ENCODE peak calls at places on chromosomes 7 and 10, in nine cellular contexts. R is cardiac fibroblast, L is Peyer's patch, N is body of pancreas, X is AG10803, D is IMR-90, W is tibial nerve, A is RWPE1, S is lung. O is an unnamed sample.

GRCh38 chr10:17059197-17059688 is 70.4 kb downstream of the CUBN start:
- DNase-seq in R (peak; percentile 77), L (no peak), N (no peak), X (peak; percentile 96), D (peak; percentile 95), W (no peak), A (no peak), S (no peak), O (no peak)

GRCh38 chr7:56007167-56007652 is 42.8 kb downstream of the NIPSNAP2 start:
- DNase-seq in R (peak; percentile 8), L (no peak), N (no peak), X (no peak), D (no peak), W (no peak), A (peak; percentile 26), S (no peak), O (no peak)

GRCh38 chr10:121313119-121313858 is 285.0 kb downstream of the FGFR2 start:
- DNase-seq in R (no peak), L (no peak), N (no peak), X (no peak), D (no peak), W (no peak), A (peak; percentile 63), S (no peak), O (peak; percentile 98)

GRCh38 chr10:62352356-62352963 is 21.7 kb upstream of the ZNF365 start:
- DNase-seq in R (peak; percentile 81), L (no peak), N (no peak), X (peak; percentile 41), D (peak; percentile 52), W (no peak), A (no peak), S (no peak), O (peak; percentile 80)

GRCh38 chr10:121695731-121696464 is 97.7 kb upstream of the FGFR2 start:
- DNase-seq in R (peak; percentile 3), L (no peak), N (no peak), X (no peak), D (no peak), W (no peak), A (no peak), S (no peak), O (peak; percentile 70)

GRCh38 chr10:100100651-100101525 is 19.2 kb upstream of the CPN1 start:
- DNase-seq in R (peak; percentile 58), L (no peak), N (no peak), X (peak; percentile 7), D (peak; percentile 42), W (no peak), A (peak; percentile 29), S (no peak), O (peak; percentile 58)

GRCh38 chr7:151013728-151014497 is 10.4 kb downstream of the ATG9B start:
- DNase-seq in R (peak; percentile 63), L (peak; percentile 95), N (peak; percentile 53), X (peak; percentile 71), D (peak; percentile 22), W (peak; percentile 21), A (no peak), S (no peak), O (peak; percentile 32)

GRCh38 chr10:95517536-95518454 is 43.4 kb downstream of the SORBS1 start:
- DNase-seq in R (peak; percentile 66), L (peak; percentile 63), N (peak; percentile 56), X (peak; percentile 53), D (peak; percentile 17), W (no peak), A (peak; percentile 16), S (no peak), O (peak; percentile 19)

GRCh38 chr10:70557876-70558275 is 44.7 kb downstream of the PRF1 start:
- DNase-seq in R (no peak), L (no peak), N (no peak), X (no peak), D (no peak), W (no peak), A (no peak), S (no peak), O (no peak)

GRCh38 chr10:70559861-70560260 is 42.7 kb downstream of the PRF1 start:
- DNase-seq in R (no peak), L (no peak), N (no peak), X (no peak), D (no peak), W (no peak), A (no peak), S (no peak), O (no peak)

GRCh38 chr10:70560511-70560931 is 42.0 kb downstream of the PRF1 start:
- DNase-seq in R (no peak), L (no peak), N (no peak), X (no peak), D (no peak), W (no peak), A (no peak), S (no peak), O (no peak)

GRCh38 chr10:70558295-70558694 is 44.2 kb downstream of the PRF1 start:
- DNase-seq in R (no peak), L (no peak), N (no peak), X (no peak), D (no peak), W (no peak), A (no peak), S (no peak), O (no peak)

DNA sequence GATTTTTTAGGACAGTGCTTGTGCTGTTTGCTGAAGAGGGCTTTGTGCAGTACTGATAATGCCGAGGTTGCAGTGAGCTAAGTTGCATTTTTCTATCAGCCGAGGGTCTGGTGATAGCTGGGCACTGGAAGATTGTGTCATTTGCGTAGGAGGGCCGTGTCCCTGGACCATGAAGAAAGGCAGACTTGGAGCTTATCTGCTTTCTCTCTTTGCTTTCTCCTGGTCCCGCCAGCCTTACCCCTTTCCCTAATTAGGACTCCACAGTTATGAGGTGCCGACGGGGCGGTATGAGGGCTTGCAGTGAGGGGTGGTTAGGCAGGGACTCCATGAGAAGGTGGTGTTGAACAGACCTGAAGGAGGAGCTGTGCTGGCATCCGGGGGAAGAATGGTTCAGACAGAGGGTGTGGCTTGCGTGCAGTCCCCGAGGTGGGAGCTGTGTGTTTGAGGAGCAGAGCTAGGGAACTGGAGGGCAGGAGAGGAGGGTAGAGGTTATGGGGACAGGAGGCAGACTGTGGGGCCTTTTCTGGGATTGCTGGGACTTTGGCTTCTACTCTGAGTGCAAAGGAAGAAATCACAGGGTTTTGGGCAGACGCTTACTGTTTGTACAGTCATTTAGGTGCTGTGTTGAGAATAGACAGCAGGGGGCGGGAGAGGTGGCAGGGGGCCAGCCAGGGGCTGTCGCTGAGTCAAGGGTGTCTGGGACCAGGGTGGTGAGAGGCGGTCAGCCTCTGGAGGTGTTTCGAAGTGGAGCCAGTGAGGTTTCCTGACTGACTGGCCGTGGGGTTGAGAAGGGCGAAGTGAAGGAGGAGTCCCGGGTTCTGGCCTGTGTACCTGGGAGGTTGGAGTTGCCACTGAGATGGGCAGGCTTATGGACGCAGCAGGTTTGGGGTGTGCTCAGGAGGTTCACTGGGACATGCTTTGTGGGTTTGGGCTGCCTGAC is 43.4 kb downstream of the PRF1 start:
- DNase-seq in R (peak; percentile 54), L (peak; percentile 78), N (peak; percentile 33), X (peak; percentile 22), D (peak; percentile 34), W (no peak), A (peak; percentile 60), S (peak; percentile 71), O (peak; percentile 53)
- TF ChIP-seq CTCF in R (peak; percentile 35), L (no peak), N (peak; percentile 29), X (peak; percentile 50), D (peak; percentile 58), W (peak; percentile 70), A (peak; percentile 26), S (peak; percentile 23), O (peak; percentile 52)

GRCh38 chr7:4883352-4884144 is at the start of gene RADIL:
- DNase-seq in R (peak; percentile 93), L (peak; percentile 87), N (peak; percentile 95), X (peak; percentile 86), D (peak; percentile 74), W (peak; percentile 95), A (peak; percentile 64), S (peak; percentile 95), O (peak; percentile 43)
- TF ChIP-seq CTCF in R (peak; percentile 85), L (peak; percentile 56), N (peak; percentile 77), X (peak; percentile 64), D (peak; percentile 63), W (peak; percentile 93), A (peak; percentile 43), S (peak; percentile 69), O (peak; percentile 22)

GRCh38 chr7:139212133-139212532 is 18.9 kb upstream of the UBN2 start:
- DNase-seq in R (no peak), L (no peak), N (no peak), X (no peak), D (no peak), W (no peak), A (no peak), S (no peak), O (no peak)
- TF ChIP-seq CTCF in R (no peak), L (no peak), N (no peak), X (no peak), D (no peak), W (no peak), A (no peak), S (no peak), O (no peak)

GRCh38 chr7:44999245-45000095 is 531 bp upstream of the CCM2 start:
- DNase-seq in R (peak; percentile 99), L (peak; percentile 100), N (peak; percentile 100), X (peak; percentile 98), D (peak; percentile 99), W (peak; percentile 97), A (peak; percentile 98), S (peak; percentile 100), O (peak; percentile 100)
- TF ChIP-seq CTCF in R (no peak), L (peak; percentile 21), N (peak; percentile 11), X (no peak), D (no peak), W (no peak), A (no peak), S (no peak), O (no peak)

DNA sequence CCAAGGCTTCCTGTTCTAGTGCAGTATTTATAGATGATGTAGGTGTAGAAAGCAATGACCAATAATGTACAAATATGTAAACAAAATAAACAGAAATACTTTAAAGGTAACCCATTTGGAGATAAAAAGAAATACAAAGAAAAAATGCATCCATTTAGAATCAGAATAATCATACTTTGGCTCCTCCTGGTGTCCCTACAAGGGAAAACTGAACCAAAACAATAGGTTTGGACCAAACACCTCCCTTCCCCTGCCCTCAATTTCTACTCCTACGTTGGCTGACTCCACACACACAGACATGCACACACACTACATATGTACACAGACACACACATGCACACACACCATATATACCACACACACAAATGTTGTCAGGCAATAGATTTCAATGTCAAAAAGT is 36.0 kb downstream of the C10orf143 start:
- DNase-seq in R (no peak), L (no peak), N (no peak), X (no peak), D (no peak), W (no peak), A (peak; percentile 12), S (no peak), O (no peak)
- TF ChIP-seq CTCF in R (no peak), L (no peak), N (no peak), X (peak; percentile 45), D (no peak), W (no peak), A (no peak), S (no peak), O (no peak)

DNA sequence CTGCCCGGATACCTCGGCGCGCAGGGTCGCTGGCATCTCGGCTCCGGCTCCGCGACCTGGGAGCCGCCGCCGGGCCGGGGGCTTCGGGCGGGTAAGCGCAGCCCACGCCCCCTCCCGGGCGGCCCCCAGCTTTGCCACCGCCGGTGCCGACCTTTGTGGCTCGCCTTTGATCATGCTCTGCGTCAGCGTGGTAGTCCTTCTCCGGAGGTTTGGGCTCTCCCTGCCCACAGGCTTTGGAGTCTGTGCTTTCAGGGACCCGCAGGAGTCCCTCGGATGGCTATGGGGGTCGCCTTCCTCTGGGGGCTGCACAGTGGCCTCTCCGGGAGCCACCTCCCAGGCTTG is 7.3 kb downstream of the ATP6V1F start:
- DNase-seq in R (no peak), L (no peak), N (no peak), X (no peak), D (no peak), W (no peak), A (no peak), S (no peak), O (no peak)
- TF ChIP-seq CTCF in R (no peak), L (no peak), N (no peak), X (no peak), D (no peak), W (no peak), A (no peak), S (no peak), O (no peak)